ENCODE peak calls at places on chromosomes 7 and 10, in five cellular contexts. T is upper lobe of left lung, Y is sigmoid colon, E is GM23338, P is stomach. L is an unnamed sample.

GRCh38 chr10:13518076-13518692 is 10.6 kb downstream of the BEND7 start:
- DNase-seq in T (peak), E (peak), P (no peak), Y (no peak), L (no peak)

GRCh38 chr10:33376476-33376875 is 42.0 kb upstream of the NRP1 start:
- DNase-seq in T (no peak), Y (no peak), E (no peak), P (no peak), L (no peak)

GRCh38 chr10:122010405-122011050 is 21.6 kb downstream of the TACC2 start:
- DNase-seq in E (no peak), T (no peak), P (no peak), Y (no peak), L (no peak)

GRCh38 chr10:47062801-47063200 is 151.6 kb downstream of the PTPN20 start:
- DNase-seq in T (no peak), E (peak), Y (peak), P (no peak), L (no peak)

GRCh38 chr10:98087309-98087708 is 47.1 kb upstream of the R3HCC1L start:
- DNase-seq in E (peak), Y (no peak), T (no peak), P (no peak), L (no peak)

GRCh38 chr10:794382-794956 is 105.0 kb upstream of the DIP2C start:
- DNase-seq in T (no peak), P (no peak), E (peak), Y (peak), L (no peak)

GRCh38 chr10:102743078-102743587 is 615 bp upstream of the WBP1L start:
- DNase-seq in P (no peak), E (no peak), T (no peak), Y (no peak), L (no peak)

GRCh38 chr10:70715853-70716795 is 43.8 kb downstream of the ADAMTS14 start:
- DNase-seq in P (no peak), E (peak), T (no peak), Y (no peak), L (no peak)

GRCh38 chr7:139850906-139851305 is 21.8 kb downstream of the TBXAS1 start:
- DNase-seq in E (no peak), Y (no peak), T (no peak), P (no peak), L (no peak)

GRCh38 chr7:6725003-6725402 is 18.3 kb upstream of the ZNF12 start:
- DNase-seq in P (no peak), Y (no peak), T (no peak), E (no peak), L (peak)

GRCh38 chr7:45078199-45078681 is 10.5 kb downstream of the NACAD start:
- DNase-seq in Y (peak), E (no peak), P (no peak), T (no peak), L (no peak)

GRCh38 chr7:22154130-22154529 is 202.8 kb downstream of the RAPGEF5 start:
- DNase-seq in E (peak), P (no peak), T (no peak), Y (no peak), L (no peak)

GRCh38 chr10:89201345-89202032 is 5.6 kb downstream of the CH25H start:
- DNase-seq in T (no peak), E (no peak), Y (no peak), P (no peak), L (no peak)

GRCh38 chr10:1359599-1359955 is 303.4 kb downstream of the WDR37 start:
- DNase-seq in P (no peak), Y (no peak), T (no peak), E (no peak), L (no peak)

GRCh38 chr10:101897633-101898032 is 54.0 kb upstream of the KCNIP2 start:
- DNase-seq in Y (no peak), T (no peak), P (peak), E (no peak), L (no peak)

GRCh38 chr10:43203491-43204393 is 63.1 kb downstream of the RASGEF1A start:
- DNase-seq in T (peak), Y (peak), E (peak), P (peak), L (no peak)

GRCh38 chr7:149103424-149103823 is 12.9 kb upstream of the ZNF786 start:
- DNase-seq in Y (no peak), E (no peak), T (no peak), P (no peak), L (no peak)

GRCh38 chr7:44116087-44116788 is 7.1 kb downstream of the POLD2 start:
- DNase-seq in E (no peak), P (no peak), Y (no peak), T (no peak), L (no peak)

GRCh38 chr7:144020340-144020739 is 20.2 kb downstream of the OR6B1 start:
- DNase-seq in T (no peak), P (no peak), E (no peak), Y (no peak), L (no peak)

GRCh38 chr10:89869180-89869579 is 167.8 kb downstream of the KIF20B start:
- DNase-seq in T (no peak), P (no peak), E (no peak), Y (no peak), L (no peak)

GRCh38 chr7:90701021-90701420 is 104.9 kb downstream of the CDK14 start:
- DNase-seq in T (no peak), E (no peak), P (no peak), Y (no peak), L (no peak)

GRCh38 chr10:21526184-21526951 is 886 bp upstream of the SKIDA1 start:
- DNase-seq in Y (peak), T (peak), E (peak), P (peak), L (peak)

GRCh38 chr10:70664702-70665195 is 7.6 kb upstream of the ADAMTS14 start:
- DNase-seq in T (no peak), Y (peak), E (no peak), P (no peak), L (no peak)

GRCh38 chr7:132738254-132738653 is 162.0 kb upstream of the PLXNA4 start:
- DNase-seq in Y (no peak), P (no peak), T (no peak), E (no peak), L (no peak)

GRCh38 chr10:61903991-61904350 is 2.5 kb downstream of the ARID5B start:
- DNase-seq in P (no peak), E (no peak), Y (no peak), T (no peak), L (no peak)

GRCh38 chr10:104127411-104127810 is 5.4 kb downstream of the SFR1 start:
- DNase-seq in T (no peak), P (no peak), Y (no peak), E (peak), L (no peak)

GRCh38 chr7:151680810-151681209 is 161.1 kb upstream of the RHEB start:
- DNase-seq in P (peak), T (no peak), Y (peak), E (no peak), L (peak)

GRCh38 chr7:111853231-111853990 is 291.1 kb upstream of the IMMP2L start:
- DNase-seq in T (no peak), Y (no peak), P (no peak), E (peak), L (no peak)

GRCh38 chr10:73413108-73413527 is 740 bp downstream of the ANXA7 start:
- DNase-seq in Y (peak), P (peak), E (peak), T (no peak), L (peak)

GRCh38 chr10:118776033-118776432 is 21.3 kb upstream of the CACUL1 start:
- DNase-seq in Y (no peak), E (no peak), P (no peak), T (no peak), L (no peak)

GRCh38 chr10:33803248-33803647 is 468.8 kb upstream of the NRP1 start:
- DNase-seq in Y (no peak), E (no peak), P (no peak), T (no peak), L (no peak)

GRCh38 chr10:132240581-132240980 is 53.8 kb downstream of the DPYSL4 start:
- DNase-seq in P (no peak), E (no peak), T (peak), Y (no peak), L (no peak)

GRCh38 chr7:151076863-151077704 is 3.5 kb downstream of the FASTK start:
- DNase-seq in E (peak), P (peak), Y (no peak), T (peak), L (no peak)

GRCh38 chr10:95242581-95243317 is 48.1 kb downstream of the PDLIM1 start:
- DNase-seq in Y (no peak), E (peak), T (no peak), P (peak), L (no peak)

GRCh38 chr10:116094356-116094755 is 178.7 kb downstream of the GFRA1 start:
- DNase-seq in P (no peak), E (no peak), T (no peak), Y (no peak), L (no peak)

GRCh38 chr7:122487131-122487530 is 182.6 kb upstream of the FEZF1 start:
- DNase-seq in E (no peak), P (no peak), Y (no peak), T (no peak), L (no peak)

GRCh38 chr10:33114451-33114944 is 156.5 kb upstream of the ITGB1 start:
- DNase-seq in T (no peak), P (no peak), E (no peak), Y (no peak), L (no peak)

GRCh38 chr10:22550732-22551131 is 163.6 kb downstream of the PIP4K2A start:
- DNase-seq in P (peak), Y (no peak), E (peak), T (no peak), L (peak)

GRCh38 chr10:11713963-11714362 is 28.2 kb upstream of the ECHDC3 start:
- DNase-seq in Y (no peak), E (no peak), P (no peak), T (no peak), L (no peak)

GRCh38 chr10:124403548-124403947 is 15.2 kb downstream of the OAT start:
- DNase-seq in Y (no peak), E (peak), P (peak), T (no peak), L (no peak)

GRCh38 chr7:102389810-102390209 is 6.4 kb upstream of the PRKRIP1 start:
- DNase-seq in E (no peak), Y (no peak), T (no peak), P (no peak), L (no peak)

GRCh38 chr7:102392332-102392731 is 3.8 kb upstream of the PRKRIP1 start:
- DNase-seq in E (no peak), P (no peak), Y (no peak), T (no peak), L (no peak)

GRCh38 chr7:102390697-102391484 is 5.3 kb upstream of the PRKRIP1 start:
- DNase-seq in T (peak), P (peak), Y (peak), E (peak), L (peak)

DNA sequence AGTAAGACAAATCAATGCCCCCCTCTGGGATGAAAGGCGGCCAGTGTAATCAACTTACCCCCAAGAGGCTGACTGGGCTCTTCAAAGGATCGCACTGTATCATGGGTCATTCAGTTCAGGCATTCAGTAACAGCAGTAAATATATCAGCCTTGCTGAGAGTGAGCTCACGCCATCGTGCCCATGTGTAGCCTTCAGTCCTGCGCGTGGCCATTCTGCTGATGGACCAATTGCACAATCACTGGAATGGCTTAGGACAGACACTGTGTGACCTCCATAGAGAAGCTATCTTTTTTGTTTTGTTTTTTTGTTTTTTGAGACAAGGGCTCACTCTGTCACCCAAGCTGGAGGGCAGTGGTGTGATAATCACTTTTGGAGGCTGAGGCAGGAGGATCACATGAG is 9.1 kb upstream of the PRKRIP1 start:
- DNase-seq in Y (no peak), P (no peak), T (no peak), E (no peak), L (no peak)
- H3K4me3 ChIP-seq in Y (no peak), P (no peak), T (no peak), E (no peak), L (no peak)

GRCh38 chr10:91613411-91614253 is 19.2 kb downstream of the PPP1R3C start:
- DNase-seq in E (no peak), P (no peak), Y (no peak), T (no peak), L (no peak)
- TF ChIP-seq CTCF in E (no peak), P (no peak), Y (no peak), T (no peak), L (no peak)

GRCh38 chr10:110506448-110506847 is 8.7 kb downstream of the DUSP5 start:
- DNase-seq in T (no peak), E (no peak), Y (no peak), P (no peak), L (no peak)
- TF ChIP-seq POLR2AphosphoS5 in T (no peak), E (no peak), Y (no peak), P (no peak), L (no peak)

GRCh38 chr7:3302681-3303320 is 1.7 kb downstream of the SDK1 start:
- DNase-seq in E (no peak), Y (no peak), P (no peak), T (no peak), L (no peak)
- H3K4me3 ChIP-seq in E (peak), Y (peak), P (peak), T (peak), L (peak)

GRCh38 chr7:134444198-134444960 is 14.5 kb downstream of the AKR1B1 start:
- DNase-seq in E (no peak), P (no peak), Y (no peak), T (no peak), L (no peak)
- TF ChIP-seq CTCF in E (peak), P (no peak), Y (no peak), T (no peak), L (no peak)

GRCh38 chr7:116209561-116210070 is 723 bp upstream of the TES start:
- DNase-seq in P (no peak), T (no peak), E (no peak), Y (no peak), L (no peak)

GRCh38 chr7:116210345-116211005 is at the start of gene TES:
- DNase-seq in Y (peak), E (peak), T (peak), P (peak), L (peak)

GRCh38 chr7:116212859-116213258 is 2.5 kb downstream of the TES start:
- DNase-seq in Y (no peak), T (no peak), E (no peak), P (no peak), L (no peak)

GRCh38 chr7:116211913-116212596 is 1.7 kb downstream of the TES start:
- DNase-seq in Y (no peak), P (no peak), E (no peak), T (no peak), L (no peak)

GRCh38 chr7:116211006-116211912 is 920 bp downstream of the TES start:
- DNase-seq in Y (peak), P (peak), T (peak), E (peak), L (peak)
- TF ChIP-seq POLR2AphosphoS5 in Y (peak), P (peak), T (peak), E (no peak), L (peak)

DNA sequence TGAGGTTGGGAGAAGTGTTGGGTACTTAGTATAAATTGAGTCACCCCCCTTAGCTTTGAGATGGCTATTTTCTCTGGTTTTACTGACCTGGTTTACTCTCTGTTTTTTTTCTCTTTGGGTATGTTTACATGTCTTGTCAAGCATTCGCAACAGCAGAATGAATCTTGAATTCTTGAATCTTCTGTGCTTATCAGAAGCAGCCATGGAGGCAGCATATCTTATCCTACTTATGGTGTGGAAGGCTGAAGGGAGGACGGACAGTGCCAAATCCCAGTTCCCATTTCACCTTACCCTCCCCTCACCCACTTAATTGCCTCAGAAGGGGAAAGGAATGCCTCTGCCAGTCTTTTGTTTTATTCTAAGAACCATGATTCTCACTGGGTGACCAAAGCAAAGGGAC is 3.7 kb downstream of the SND1 start:
- DNase-seq in P (no peak), E (peak), Y (no peak), T (no peak), L (no peak)
- H3K4me3 ChIP-seq in P (no peak), E (peak), Y (no peak), T (no peak), L (no peak)